ENCODE peak calls at places on chromosome 17, in eight cellular contexts. B is heart right ventricle, C is NB4, E is DND-41, L is fibroblast of mammary gland, F is BE2C, D is mesothelial cell of epicardium, W is fibroblast of lung. J is an unnamed sample.

GRCh38 chr17:9725575-9725974 is 65.8 kb downstream of the DHRS7C start:
- DNase-seq in B (no peak), C (no peak), E (no peak), L (no peak), F (no peak), D (no peak), W (peak), J (no peak)

GRCh38 chr17:31559647-31560501 is 168.4 kb downstream of the RAB11FIP4 start:
- DNase-seq in B (no peak), C (no peak), E (no peak), L (no peak), F (no peak), D (peak), W (no peak), J (no peak)

GRCh38 chr17:67959510-67959909 is 36.8 kb downstream of the C17orf58 start:
- DNase-seq in B (no peak), C (no peak), E (no peak), L (no peak), F (no peak), D (no peak), W (no peak), J (no peak)

GRCh38 chr17:42313773-42314566 is 25.7 kb downstream of the STAT5A start:
- DNase-seq in B (no peak), C (peak), E (no peak), L (peak), F (no peak), D (no peak), W (peak), J (no peak)

GRCh38 chr17:10226930-10227695 is 28.7 kb upstream of the GAS7 start:
- DNase-seq in B (peak), C (peak), E (peak), L (peak), F (peak), D (peak), W (no peak), J (no peak)

GRCh38 chr17:83191388-83192160 is 112.2 kb downstream of the METRNL start:
- DNase-seq in B (no peak), C (no peak), E (no peak), L (no peak), F (no peak), D (peak), W (no peak), J (no peak)

GRCh38 chr17:68576811-68577551 is 24.2 kb downstream of the FAM20A start:
- DNase-seq in B (peak), C (peak), E (no peak), L (peak), F (no peak), D (no peak), W (no peak), J (peak)

GRCh38 chr17:62819511-62820221 is 11.6 kb upstream of the MARCHF10 start:
- DNase-seq in B (peak), C (peak), E (no peak), L (peak), F (peak), D (peak), W (peak), J (peak)

GRCh38 chr17:16918443-16918842 is 53.5 kb downstream of the TNFRSF13B start:
- DNase-seq in B (no peak), C (no peak), E (no peak), L (no peak), F (no peak), D (no peak), W (no peak), J (no peak)

GRCh38 chr17:30554839-30555751 is 77.9 kb downstream of the GOSR1 start:
- DNase-seq in B (no peak), C (peak), E (no peak), L (peak), F (peak), D (peak), W (no peak), J (no peak)

GRCh38 chr17:33750943-33751701 is 458.0 kb upstream of the ASIC2 start:
- DNase-seq in B (peak), C (peak), E (peak), L (peak), F (peak), D (peak), W (peak), J (peak)

GRCh38 chr17:72970246-72970645 is 122.2 kb downstream of the SLC39A11 start:
- DNase-seq in B (no peak), C (no peak), E (no peak), L (no peak), F (no peak), D (no peak), W (no peak), J (no peak)

GRCh38 chr17:55265434-55266021 is 768 bp downstream of the HLF start:
- DNase-seq in B (no peak), C (no peak), E (no peak), L (no peak), F (peak), D (no peak), W (no peak), J (no peak)

GRCh38 chr17:6494239-6494941 is 50.1 kb downstream of the PIMREG start:
- DNase-seq in B (no peak), C (no peak), E (no peak), L (no peak), F (no peak), D (no peak), W (peak), J (no peak)

GRCh38 chr17:3569534-3570137 is 12.0 kb upstream of the TRPV3 start:
- DNase-seq in B (no peak), C (no peak), E (no peak), L (no peak), F (no peak), D (no peak), W (no peak), J (no peak)

GRCh38 chr17:2043785-2044184 is 2.0 kb downstream of the OVCA2 start:
- DNase-seq in B (no peak), C (no peak), E (no peak), L (peak), F (no peak), D (no peak), W (peak), J (no peak)

GRCh38 chr17:48553190-48553547 is 8.3 kb upstream of the HOXB2 start:
- DNase-seq in B (no peak), C (no peak), E (no peak), L (no peak), F (no peak), D (no peak), W (no peak), J (no peak)

GRCh38 chr17:29039764-29040598 is 3.0 kb upstream of the PIPOX start:
- DNase-seq in B (no peak), C (no peak), E (no peak), L (peak), F (no peak), D (peak), W (peak), J (peak)

GRCh38 chr17:49146620-49147306 is 14.2 kb downstream of the B4GALNT2 start:
- DNase-seq in B (no peak), C (no peak), E (no peak), L (peak), F (no peak), D (no peak), W (peak), J (peak)

GRCh38 chr17:78337244-78338109 is 22.4 kb downstream of the SOCS3 start:
- DNase-seq in B (no peak), C (no peak), E (no peak), L (peak), F (no peak), D (no peak), W (peak), J (no peak)

GRCh38 chr17:17710728-17711541 is 29.7 kb downstream of the RAI1 start:
- DNase-seq in B (no peak), C (no peak), E (no peak), L (peak), F (no peak), D (peak), W (peak), J (peak)

GRCh38 chr17:50256826-50257573 is 17.3 kb upstream of the TMEM92 start:
- DNase-seq in B (no peak), C (no peak), E (no peak), L (no peak), F (no peak), D (no peak), W (no peak), J (no peak)

GRCh38 chr17:10631048-10631700 is 25.9 kb downstream of the MYH3 start:
- DNase-seq in B (no peak), C (peak), E (peak), L (peak), F (peak), D (peak), W (no peak), J (no peak)

GRCh38 chr17:44997733-44998520 is 29.8 kb upstream of the C1QL1 start:
- DNase-seq in B (no peak), C (no peak), E (no peak), L (no peak), F (peak), D (no peak), W (no peak), J (no peak)

GRCh38 chr17:45820052-45820780 is 24.5 kb upstream of the SPPL2C start:
- DNase-seq in B (no peak), C (no peak), E (no peak), L (no peak), F (no peak), D (no peak), W (no peak), J (no peak)

GRCh38 chr17:30924341-30924740 is 2.6 kb downstream of the ADAP2 start:
- DNase-seq in B (no peak), C (no peak), E (no peak), L (no peak), F (no peak), D (no peak), W (no peak), J (no peak)

GRCh38 chr17:73713136-73713535 is 68.9 kb upstream of the SDK2 start:
- DNase-seq in B (no peak), C (no peak), E (no peak), L (no peak), F (no peak), D (no peak), W (no peak), J (no peak)

GRCh38 chr17:2963332-2964027 is 99.9 kb downstream of the OR1D5 start:
- DNase-seq in B (no peak), C (no peak), E (no peak), L (no peak), F (no peak), D (no peak), W (no peak), J (no peak)

GRCh38 chr17:36129616-36130015 is 26.0 kb downstream of the CCL4 start:
- DNase-seq in B (no peak), C (no peak), E (no peak), L (no peak), F (no peak), D (no peak), W (no peak), J (no peak)

GRCh38 chr17:3792481-3792880 is 8.5 kb downstream of the ITGAE start:
- DNase-seq in B (no peak), C (no peak), E (no peak), L (no peak), F (no peak), D (no peak), W (no peak), J (no peak)

GRCh38 chr17:56819431-56820145 is 14.1 kb downstream of the C17orf67 start:
- DNase-seq in B (peak), C (peak), E (peak), L (peak), F (peak), D (peak), W (peak), J (no peak)

GRCh38 chr17:56478836-56479447 is 114.6 kb upstream of the NOG start:
- DNase-seq in B (no peak), C (peak), E (peak), L (peak), F (peak), D (no peak), W (peak), J (no peak)

GRCh38 chr17:79504181-79504605 is 106.7 kb downstream of the RBFOX3 start:
- DNase-seq in B (no peak), C (peak), E (no peak), L (no peak), F (no peak), D (no peak), W (no peak), J (no peak)

GRCh38 chr17:1511756-1512321 is 4.6 kb downstream of the INPP5K start:
- DNase-seq in B (peak), C (no peak), E (no peak), L (peak), F (no peak), D (no peak), W (no peak), J (peak)

GRCh38 chr17:4444782-4445473 is 11.2 kb downstream of the SPNS3 start:
- DNase-seq in B (peak), C (no peak), E (peak), L (no peak), F (peak), D (no peak), W (peak), J (no peak)

GRCh38 chr17:75691371-75692290 is 24.5 kb downstream of the SAP30BP start:
- DNase-seq in B (no peak), C (peak), E (peak), L (peak), F (no peak), D (no peak), W (peak), J (no peak)

GRCh38 chr17:14310101-14310500 is 9.2 kb downstream of the HS3ST3B1 start:
- DNase-seq in B (no peak), C (no peak), E (no peak), L (no peak), F (no peak), D (no peak), W (no peak), J (no peak)

GRCh38 chr17:1787301-1787902 is 25.5 kb downstream of the SERPINF1 start:
- DNase-seq in B (peak), C (no peak), E (no peak), L (peak), F (peak), D (no peak), W (peak), J (peak)

GRCh38 chr17:58231644-58232043 is 6.7 kb upstream of the LPO start:
- DNase-seq in B (no peak), C (no peak), E (no peak), L (peak), F (no peak), D (no peak), W (peak), J (no peak)

GRCh38 chr17:58235821-58236220 is 2.6 kb upstream of the LPO start:
- DNase-seq in B (no peak), C (no peak), E (no peak), L (no peak), F (no peak), D (no peak), W (no peak), J (no peak)

GRCh38 chr17:58229881-58230280 is 8.5 kb upstream of the LPO start:
- DNase-seq in B (no peak), C (no peak), E (no peak), L (no peak), F (no peak), D (no peak), W (no peak), J (no peak)

GRCh38 chr17:58233547-58233946 is 4.8 kb upstream of the LPO start:
- DNase-seq in B (no peak), C (peak), E (no peak), L (no peak), F (no peak), D (no peak), W (no peak), J (no peak)

DNA sequence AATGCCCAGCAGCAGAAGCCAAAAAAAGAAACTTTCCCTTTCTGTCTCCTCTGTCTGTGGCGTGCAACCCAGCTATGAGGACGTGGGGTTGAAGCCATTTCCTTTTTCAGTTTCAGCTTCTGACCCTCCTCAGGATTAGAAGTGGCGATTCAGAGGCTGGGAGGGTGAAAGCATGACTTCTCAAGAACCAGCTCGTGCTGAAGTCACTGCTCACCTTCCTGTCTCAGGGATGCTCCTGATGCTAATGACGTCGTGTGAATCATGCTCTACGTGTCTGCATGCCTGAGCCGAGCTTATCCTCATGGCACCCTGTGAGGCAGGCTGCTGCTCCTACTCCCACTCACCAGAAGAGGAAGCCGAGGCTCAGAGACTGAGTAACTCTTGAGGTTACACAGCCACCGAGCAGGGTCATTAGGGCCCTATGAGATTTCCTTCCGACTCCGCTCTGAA is 5.7 kb upstream of the LPO start:
- DNase-seq in B (no peak), C (peak), E (no peak), L (peak), F (no peak), D (no peak), W (peak), J (no peak)
- TF ChIP-seq CTCF in B (no peak), C (peak), E (no peak), L (no peak), F (no peak), D (no peak), W (no peak), J (no peak)

DNA sequence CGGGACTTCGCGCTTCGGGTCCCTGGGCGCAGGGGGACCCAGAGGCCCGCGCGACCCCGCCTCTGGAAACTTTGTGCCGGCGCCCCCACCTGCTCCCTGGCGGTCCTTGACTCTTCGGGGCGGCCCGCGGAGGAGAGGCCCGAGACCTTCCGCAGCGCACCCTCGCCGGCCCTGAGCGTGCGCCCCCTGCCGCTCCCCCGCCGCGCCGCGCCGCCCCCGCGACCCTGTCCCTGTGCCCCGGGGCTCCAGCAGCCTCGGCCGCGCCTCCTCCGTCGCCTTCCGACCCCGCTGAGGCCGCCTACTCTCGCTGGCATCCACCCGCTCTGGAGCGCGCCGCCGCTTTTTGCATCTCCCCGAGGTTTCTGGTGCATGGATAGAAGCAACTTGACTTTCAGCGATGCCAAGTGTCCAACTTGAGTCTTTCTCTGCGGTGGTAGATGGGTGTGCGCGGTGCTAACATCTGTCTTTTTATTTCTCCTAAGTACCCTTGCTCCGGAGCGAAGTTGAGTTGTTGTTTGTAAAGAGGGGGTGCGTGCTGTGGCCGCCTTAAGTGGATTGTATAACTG is 414 bp downstream of the DUSP14 start:
- DNase-seq in B (peak), C (peak), E (peak), L (peak), F (peak), D (peak), W (peak), J (no peak)
- TF ChIP-seq CTCF in B (no peak), C (no peak), E (peak), L (no peak), F (no peak), D (peak), W (no peak), J (no peak)

GRCh38 chr17:7803981-7804380 is 30.0 kb upstream of the KDM6B start:
- DNase-seq in B (no peak), C (no peak), E (no peak), L (peak), F (no peak), D (no peak), W (no peak), J (no peak)
- TF ChIP-seq CTCF in B (no peak), C (no peak), E (no peak), L (no peak), F (no peak), D (no peak), W (no peak), J (no peak)

GRCh38 chr17:80890551-80890930 is 101.1 kb upstream of the CHMP6 start:
- DNase-seq in B (no peak), C (no peak), E (no peak), L (no peak), F (no peak), D (no peak), W (no peak), J (no peak)
- TF ChIP-seq CTCF in B (no peak), C (peak), E (peak), L (no peak), F (no peak), D (no peak), W (peak), J (no peak)